ENCODE peak calls at places on chromosome 5, in ten cellular contexts. H is Calu3; Z is ovary; V is PC-3; P is OCI-LY7; N is uterus; U is neural crest cell; K is mesothelial cell of epicardium; C is CD4-positive, alpha-beta T cell; B is AG09319. J is an unnamed sample.

GRCh38 chr5:176317534-176318374 is 43.8 kb downstream of the KIAA1191 start:
- DNase-seq in H (no peak), Z (no peak), V (no peak), P (no peak), N (no peak), U (no peak), K (no peak), C (no peak), B (no peak), J (no peak)

GRCh38 chr5:160434022-160434531 is 12.4 kb downstream of the PTTG1 start:
- DNase-seq in H (peak; percentile 30), Z (no peak), V (no peak), P (peak; percentile 71), N (no peak), U (no peak), K (peak; percentile 73), C (no peak), B (no peak), J (peak; percentile 43)

GRCh38 chr5:148094336-148094735 is 30.6 kb downstream of the SPINK5 start:
- DNase-seq in H (no peak), Z (no peak), V (no peak), P (no peak), N (no peak), U (no peak), K (no peak), C (no peak), B (no peak), J (no peak)

GRCh38 chr5:135862744-135863143 is 28.3 kb downstream of the SLC25A48 start:
- DNase-seq in H (no peak), Z (no peak), V (no peak), P (no peak), N (no peak), U (no peak), K (no peak), C (no peak), B (no peak), J (no peak)

GRCh38 chr5:168947212-168947868 is 353.6 kb downstream of the SLIT3 start:
- DNase-seq in H (peak; percentile 71), Z (peak; percentile 27), V (peak; percentile 67), P (peak; percentile 38), N (peak; percentile 23), U (peak; percentile 74), K (peak; percentile 65), C (no peak), B (no peak), J (peak; percentile 84)

GRCh38 chr5:54249210-54250028 is 61.0 kb downstream of the ARL15 start:
- DNase-seq in H (peak; percentile 52), Z (no peak), V (peak; percentile 19), P (peak; percentile 29), N (no peak), U (no peak), K (peak; percentile 44), C (no peak), B (no peak), J (peak; percentile 39)

GRCh38 chr5:151123897-151124751 is 33.5 kb downstream of the ANXA6 start:
- DNase-seq in H (peak; percentile 83), Z (no peak), V (peak; percentile 53), P (peak; percentile 97), N (no peak), U (no peak), K (no peak), C (no peak), B (no peak), J (no peak)

GRCh38 chr5:92801921-92802320 is 779.1 kb downstream of the NR2F1-AS1 start:
- DNase-seq in H (no peak), Z (no peak), V (no peak), P (no peak), N (no peak), U (no peak), K (no peak), C (no peak), B (no peak), J (no peak)

GRCh38 chr5:95857185-95857945 is 34.8 kb upstream of the GLRX start:
- DNase-seq in H (no peak), Z (peak; percentile 74), V (no peak), P (no peak), N (peak; percentile 74), U (peak; percentile 5), K (no peak), C (no peak), B (no peak), J (no peak)

DNA sequence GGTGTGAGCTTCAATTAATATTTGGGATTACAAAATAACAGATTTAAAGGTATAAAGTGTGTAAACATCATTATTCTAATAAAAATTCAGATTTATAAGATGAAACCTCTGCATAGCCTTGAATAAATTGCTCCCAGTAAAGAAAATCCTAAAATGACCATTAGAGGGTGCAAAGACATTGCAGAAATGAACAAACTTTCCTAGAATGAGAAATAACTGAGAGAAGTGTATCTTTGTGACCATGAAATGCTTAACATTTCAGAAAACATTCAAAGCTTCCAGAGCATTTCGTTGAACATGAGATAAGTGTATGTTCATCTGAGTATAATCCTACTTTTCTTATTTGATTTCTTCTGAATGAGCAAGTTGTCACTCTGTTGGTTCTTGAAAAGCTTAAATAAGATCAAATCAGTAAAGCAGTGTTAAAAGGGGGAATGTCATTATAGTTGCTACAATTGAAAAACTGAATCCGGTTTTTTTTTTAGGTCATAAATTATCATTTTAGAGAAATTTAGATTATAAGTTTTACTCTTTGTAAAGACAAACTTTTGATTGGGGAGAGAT is 24.7 kb upstream of the NUDT12 start:
- DNase-seq in H (no peak), Z (no peak), V (peak; percentile 80), P (no peak), N (no peak), U (no peak), K (no peak), C (no peak), B (no peak), J (no peak)
- TF ChIP-seq CTCF in H (no peak), Z (peak; percentile 9), V (peak; percentile 93), P (peak; percentile 64), N (peak; percentile 21), U (peak; percentile 78), K (peak; percentile 59), C (no peak), B (peak; percentile 26), J (peak; percentile 49)

GRCh38 chr5:171599957-171600612 is 180.6 kb downstream of the FGF18 start:
- DNase-seq in H (no peak), Z (no peak), V (no peak), P (no peak), N (no peak), U (no peak), K (no peak), C (no peak), B (no peak), J (no peak)

GRCh38 chr5:171596391-171596878 is 177.0 kb downstream of the FGF18 start:
- DNase-seq in H (peak; percentile 62), Z (no peak), V (peak; percentile 61), P (no peak), N (peak; percentile 58), U (no peak), K (peak; percentile 55), C (no peak), B (peak; percentile 95), J (no peak)

GRCh38 chr5:171599396-171599795 is 179.9 kb downstream of the FGF18 start:
- DNase-seq in H (no peak), Z (no peak), V (no peak), P (no peak), N (no peak), U (no peak), K (no peak), C (no peak), B (no peak), J (peak; percentile 49)

GRCh38 chr5:171600736-171601265 is 181.4 kb downstream of the FGF18 start:
- DNase-seq in H (no peak), Z (no peak), V (no peak), P (no peak), N (no peak), U (no peak), K (no peak), C (no peak), B (no peak), J (no peak)

DNA sequence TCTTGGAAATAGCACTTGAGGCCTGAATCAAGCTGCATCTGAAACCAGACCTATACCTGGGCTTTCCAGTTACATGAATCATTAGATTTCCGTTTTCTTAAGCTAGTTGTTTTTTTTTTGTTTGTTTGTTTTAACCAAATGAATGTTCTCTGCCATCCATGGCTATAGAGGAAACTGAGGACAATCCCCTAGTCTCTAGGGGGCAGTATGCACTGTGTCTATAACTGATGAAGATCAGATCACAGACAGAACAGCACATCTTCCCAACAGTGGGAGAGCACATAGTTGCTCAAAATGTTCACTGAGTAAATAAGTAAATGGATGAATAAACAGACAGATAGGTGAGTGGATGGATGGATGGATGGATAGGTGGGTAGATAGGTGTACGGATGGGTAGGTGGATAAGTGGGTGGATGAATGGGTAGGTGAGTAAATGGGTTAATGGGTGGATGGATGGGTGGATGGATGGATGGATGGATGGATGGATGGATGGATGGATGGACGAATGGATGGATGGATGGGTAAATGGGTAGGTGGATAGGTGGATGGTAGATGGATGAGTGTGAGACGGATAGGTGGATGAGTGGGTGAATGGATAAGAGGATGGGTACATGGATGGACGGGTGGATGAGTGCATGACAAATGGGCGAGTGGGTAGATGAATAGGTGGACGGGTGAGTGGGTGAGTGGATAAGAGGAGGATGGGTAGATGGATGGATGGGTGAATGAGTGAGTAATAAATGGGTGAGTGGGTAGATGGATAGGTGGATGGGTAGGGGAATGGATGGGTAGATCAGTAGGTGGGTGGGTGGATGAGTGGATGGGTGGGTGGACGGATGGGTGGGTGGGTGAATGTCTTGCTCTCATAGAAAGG is 179.1 kb downstream of the FGF18 start:
- DNase-seq in H (no peak), Z (no peak), V (no peak), P (no peak), N (no peak), U (no peak), K (no peak), C (no peak), B (no peak), J (no peak)
- TF ChIP-seq CTCF in H (no peak), Z (no peak), V (peak; percentile 25), P (peak; percentile 56), N (no peak), U (peak; percentile 13), K (no peak), C (no peak), B (peak; percentile 21), J (no peak)

DNA sequence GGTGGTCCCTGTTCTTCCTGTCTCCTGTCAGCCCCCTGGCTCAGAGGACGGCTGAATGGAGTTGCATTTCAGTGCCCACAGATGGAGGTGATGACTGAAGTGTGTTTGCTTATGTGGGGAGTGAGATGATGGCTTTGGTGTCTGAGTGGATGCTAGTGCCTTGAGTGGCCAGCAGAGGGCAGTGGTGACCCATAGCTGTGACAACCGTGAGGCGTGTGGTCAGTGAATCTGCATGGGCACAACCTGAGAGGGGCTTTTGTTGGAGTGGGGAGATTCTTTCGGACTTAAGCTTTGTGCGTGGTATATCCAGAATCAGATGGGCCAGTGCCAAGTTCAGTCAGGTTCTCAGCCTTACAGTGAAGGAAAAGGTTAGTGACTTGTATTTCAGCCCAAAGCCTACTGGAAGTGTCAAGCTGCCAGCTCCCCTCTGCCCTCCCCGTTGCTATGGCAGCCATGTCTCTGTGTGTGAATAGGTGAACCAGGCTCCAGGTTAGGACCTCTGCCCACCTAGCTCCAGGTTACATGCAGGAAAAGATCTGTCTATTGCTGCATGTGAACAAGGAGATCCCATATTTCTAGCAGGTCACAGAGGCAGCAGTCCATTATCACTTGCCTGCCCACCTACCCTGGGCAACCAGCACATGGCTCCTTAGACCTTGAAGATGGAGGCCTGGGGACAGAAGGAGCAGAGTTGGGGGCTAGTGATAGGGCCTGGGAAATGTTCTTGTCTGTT is 14.7 kb upstream of the CXXC5 start:
- DNase-seq in H (peak; percentile 82), Z (peak; percentile 76), V (peak; percentile 81), P (peak; percentile 82), N (peak; percentile 72), U (peak; percentile 72), K (peak; percentile 76), C (peak; percentile 69), B (no peak), J (peak; percentile 81)
- TF ChIP-seq CTCF in H (peak; percentile 98), Z (peak; percentile 95), V (peak; percentile 97), P (peak; percentile 99), N (peak; percentile 97), U (peak; percentile 95), K (peak; percentile 89), C (peak; percentile 89), B (peak; percentile 99), J (peak; percentile 95)

GRCh38 chr5:55600536-55601208 is 65.9 kb upstream of the PLPP1 start:
- DNase-seq in H (no peak), Z (no peak), V (peak; percentile 10), P (peak; percentile 9), N (no peak), U (no peak), K (no peak), C (no peak), B (no peak), J (no peak)
- TF ChIP-seq CTCF in H (no peak), Z (no peak), V (no peak), P (no peak), N (no peak), U (no peak), K (no peak), C (no peak), B (no peak), J (no peak)